ENCODE peak calls at places on chromosome 5, in five cellular contexts. One of them, this sample, is unnamed.

GRCh38 chr5:115196161-115196560 is 26.5 kb upstream of the TRIM36 start:
- DNase-seq in H1: no peak
- DNase-seq in neuronal stem cell: no peak
- DNase-seq in mesenchymal stem cell: no peak
- DNase-seq in trophoblast cell: no peak
- DNase-seq in this sample: no peak

GRCh38 chr5:147396070-147396469 is 113.8 kb downstream of the DPYSL3 start:
- DNase-seq in H1: no peak
- DNase-seq in neuronal stem cell: no peak
- DNase-seq in mesenchymal stem cell: no peak
- DNase-seq in trophoblast cell: no peak
- DNase-seq in this sample: no peak

GRCh38 chr5:17118631-17119030 is 98.8 kb upstream of the BASP1 start:
- DNase-seq in H1: no peak
- DNase-seq in neuronal stem cell: no peak
- DNase-seq in mesenchymal stem cell: peak
- DNase-seq in trophoblast cell: peak
- DNase-seq in this sample: no peak

GRCh38 chr5:91384671-91385430 is 1.7 kb upstream of the ARRDC3 start:
- DNase-seq in H1: no peak
- DNase-seq in neuronal stem cell: peak
- DNase-seq in mesenchymal stem cell: peak
- DNase-seq in trophoblast cell: peak
- DNase-seq in this sample: no peak

GRCh38 chr5:15004506-15004905 is 132.9 kb upstream of the ANKH start:
- DNase-seq in H1: no peak
- DNase-seq in neuronal stem cell: no peak
- DNase-seq in mesenchymal stem cell: peak
- DNase-seq in trophoblast cell: no peak
- DNase-seq in this sample: no peak

GRCh38 chr5:134240421-134240962 is 14.6 kb upstream of the PPP2CA start:
- DNase-seq in H1: no peak
- DNase-seq in neuronal stem cell: no peak
- DNase-seq in mesenchymal stem cell: peak
- DNase-seq in trophoblast cell: no peak
- DNase-seq in this sample: no peak

GRCh38 chr5:68046445-68046844 is 169.1 kb upstream of the PIK3R1 start:
- DNase-seq in H1: no peak
- DNase-seq in neuronal stem cell: no peak
- DNase-seq in mesenchymal stem cell: peak
- DNase-seq in trophoblast cell: peak
- DNase-seq in this sample: no peak

GRCh38 chr5:119651496-119651895 is 22.1 kb downstream of the FAM170A start:
- DNase-seq in H1: no peak
- DNase-seq in neuronal stem cell: no peak
- DNase-seq in mesenchymal stem cell: no peak
- DNase-seq in trophoblast cell: no peak
- DNase-seq in this sample: no peak

GRCh38 chr5:17216974-17217325 is 481 bp upstream of the BASP1 start:
- DNase-seq in H1: no peak
- DNase-seq in neuronal stem cell: peak
- DNase-seq in mesenchymal stem cell: peak
- DNase-seq in trophoblast cell: peak
- DNase-seq in this sample: peak

GRCh38 chr5:175686396-175686795 is 28.5 kb downstream of the HRH2 start:
- DNase-seq in H1: no peak
- DNase-seq in neuronal stem cell: no peak
- DNase-seq in mesenchymal stem cell: no peak
- DNase-seq in trophoblast cell: no peak
- DNase-seq in this sample: no peak

GRCh38 chr5:180166168-180166567 is 42.8 kb downstream of the RASGEF1C start:
- DNase-seq in H1: no peak
- DNase-seq in neuronal stem cell: no peak
- DNase-seq in mesenchymal stem cell: no peak
- DNase-seq in trophoblast cell: no peak
- DNase-seq in this sample: no peak

GRCh38 chr5:105414067-105414466 is 1851.5 kb upstream of the NUDT12 start:
- DNase-seq in H1: no peak
- DNase-seq in neuronal stem cell: no peak
- DNase-seq in mesenchymal stem cell: no peak
- DNase-seq in trophoblast cell: no peak
- DNase-seq in this sample: no peak

GRCh38 chr5:87393331-87393730 is 19.4 kb downstream of the CCNH start:
- DNase-seq in H1: no peak
- DNase-seq in neuronal stem cell: no peak
- DNase-seq in mesenchymal stem cell: peak
- DNase-seq in trophoblast cell: no peak
- DNase-seq in this sample: no peak

GRCh38 chr5:54390015-54390414 is 65.5 kb upstream of the HSPB3 start:
- DNase-seq in H1: no peak
- DNase-seq in neuronal stem cell: no peak
- DNase-seq in mesenchymal stem cell: peak
- DNase-seq in trophoblast cell: no peak
- DNase-seq in this sample: no peak

GRCh38 chr5:100464418-100464817 is 70.8 kb upstream of the FAM174A start:
- DNase-seq in H1: no peak
- DNase-seq in neuronal stem cell: no peak
- DNase-seq in mesenchymal stem cell: peak
- DNase-seq in trophoblast cell: peak
- DNase-seq in this sample: no peak

GRCh38 chr5:7518947-7519560 is 123.1 kb downstream of the ADCY2 start:
- DNase-seq in H1: peak
- DNase-seq in neuronal stem cell: peak
- DNase-seq in mesenchymal stem cell: no peak
- DNase-seq in trophoblast cell: peak
- DNase-seq in this sample: peak

GRCh38 chr5:169762338-169763095 is 125.4 kb downstream of the DOCK2 start:
- DNase-seq in H1: no peak
- DNase-seq in neuronal stem cell: no peak
- DNase-seq in mesenchymal stem cell: peak
- DNase-seq in trophoblast cell: no peak
- DNase-seq in this sample: no peak

GRCh38 chr5:126450388-126450787 is 27.2 kb downstream of the GRAMD2B start:
- DNase-seq in H1: no peak
- DNase-seq in neuronal stem cell: no peak
- DNase-seq in mesenchymal stem cell: no peak
- DNase-seq in trophoblast cell: no peak
- DNase-seq in this sample: no peak

GRCh38 chr5:61637566-61637965 is 305.5 kb downstream of the ZSWIM6 start:
- DNase-seq in H1: no peak
- DNase-seq in neuronal stem cell: no peak
- DNase-seq in mesenchymal stem cell: no peak
- DNase-seq in trophoblast cell: no peak
- DNase-seq in this sample: peak

GRCh38 chr5:126477681-126478117 is 54.5 kb downstream of the GRAMD2B start:
- DNase-seq in H1: no peak
- DNase-seq in neuronal stem cell: no peak
- DNase-seq in mesenchymal stem cell: no peak
- DNase-seq in trophoblast cell: no peak
- DNase-seq in this sample: no peak

GRCh38 chr5:179166886-179167841 is 107.0 kb downstream of the ZNF354C start:
- DNase-seq in H1: no peak
- DNase-seq in neuronal stem cell: peak
- DNase-seq in mesenchymal stem cell: peak
- DNase-seq in trophoblast cell: no peak
- DNase-seq in this sample: peak

GRCh38 chr5:76542887-76543690 is 80.1 kb downstream of the F2RL2 start:
- DNase-seq in H1: no peak
- DNase-seq in neuronal stem cell: no peak
- DNase-seq in mesenchymal stem cell: peak
- DNase-seq in trophoblast cell: peak
- DNase-seq in this sample: no peak

GRCh38 chr5:67520161-67520886 is 323.7 kb upstream of the CD180 start:
- DNase-seq in H1: no peak
- DNase-seq in neuronal stem cell: no peak
- DNase-seq in mesenchymal stem cell: no peak
- DNase-seq in trophoblast cell: no peak
- DNase-seq in this sample: no peak

GRCh38 chr5:150661821-150662596 is 958 bp downstream of the MYOZ3 start:
- DNase-seq in H1: no peak
- DNase-seq in neuronal stem cell: no peak
- DNase-seq in mesenchymal stem cell: no peak
- DNase-seq in trophoblast cell: no peak
- DNase-seq in this sample: no peak

GRCh38 chr5:126487596-126487995 is 64.4 kb downstream of the GRAMD2B start:
- DNase-seq in H1: no peak
- DNase-seq in neuronal stem cell: no peak
- DNase-seq in mesenchymal stem cell: no peak
- DNase-seq in trophoblast cell: no peak
- DNase-seq in this sample: no peak

GRCh38 chr5:133875179-133875578 is 93.2 kb downstream of the C5orf15 start:
- DNase-seq in H1: no peak
- DNase-seq in neuronal stem cell: no peak
- DNase-seq in mesenchymal stem cell: no peak
- DNase-seq in trophoblast cell: no peak
- DNase-seq in this sample: no peak

GRCh38 chr5:15995206-15996052 is 184.2 kb downstream of the MARCHF11 start:
- DNase-seq in H1: no peak
- DNase-seq in neuronal stem cell: peak
- DNase-seq in mesenchymal stem cell: peak
- DNase-seq in trophoblast cell: no peak
- DNase-seq in this sample: no peak

GRCh38 chr5:174535691-174536090 is 188.7 kb upstream of the MSX2 start:
- DNase-seq in H1: no peak
- DNase-seq in neuronal stem cell: peak
- DNase-seq in mesenchymal stem cell: peak
- DNase-seq in trophoblast cell: peak
- DNase-seq in this sample: no peak

GRCh38 chr5:176538985-176539384 is 1.8 kb upstream of the RNF44 start:
- DNase-seq in H1: no peak
- DNase-seq in neuronal stem cell: no peak
- DNase-seq in mesenchymal stem cell: no peak
- DNase-seq in trophoblast cell: no peak
- DNase-seq in this sample: no peak

GRCh38 chr5:173739741-173740140 is 123.3 kb upstream of the BOD1 start:
- DNase-seq in H1: no peak
- DNase-seq in neuronal stem cell: no peak
- DNase-seq in mesenchymal stem cell: no peak
- DNase-seq in trophoblast cell: peak
- DNase-seq in this sample: no peak

GRCh38 chr5:6827815-6828214 is 114.6 kb downstream of the TENT4A start:
- DNase-seq in H1: no peak
- DNase-seq in neuronal stem cell: no peak
- DNase-seq in mesenchymal stem cell: no peak
- DNase-seq in trophoblast cell: no peak
- DNase-seq in this sample: no peak

GRCh38 chr5:109610581-109610980 is 79.1 kb upstream of the MAN2A1 start:
- DNase-seq in H1: no peak
- DNase-seq in neuronal stem cell: no peak
- DNase-seq in mesenchymal stem cell: no peak
- DNase-seq in trophoblast cell: no peak
- DNase-seq in this sample: no peak

GRCh38 chr5:150774145-150774544 is 4.4 kb upstream of the SMIM3 start:
- DNase-seq in H1: no peak
- DNase-seq in neuronal stem cell: no peak
- DNase-seq in mesenchymal stem cell: peak
- DNase-seq in trophoblast cell: no peak
- DNase-seq in this sample: no peak

GRCh38 chr5:120604898-120605297 is 140.8 kb downstream of the PRR16 start:
- DNase-seq in H1: no peak
- DNase-seq in neuronal stem cell: no peak
- DNase-seq in mesenchymal stem cell: peak
- DNase-seq in trophoblast cell: peak
- DNase-seq in this sample: no peak

GRCh38 chr5:145056805-145057204 is 778.3 kb downstream of the PRELID2 start:
- DNase-seq in H1: no peak
- DNase-seq in neuronal stem cell: no peak
- DNase-seq in mesenchymal stem cell: peak
- DNase-seq in trophoblast cell: no peak
- DNase-seq in this sample: no peak

GRCh38 chr5:84017704-84018240 is 297.1 kb upstream of the HAPLN1 start:
- DNase-seq in H1: no peak
- DNase-seq in neuronal stem cell: no peak
- DNase-seq in mesenchymal stem cell: peak
- DNase-seq in trophoblast cell: no peak
- DNase-seq in this sample: no peak

GRCh38 chr5:178291161-178291561 is 58.6 kb upstream of the PHYKPL start:
- DNase-seq in H1: no peak
- DNase-seq in neuronal stem cell: no peak
- DNase-seq in mesenchymal stem cell: no peak
- DNase-seq in trophoblast cell: no peak
- DNase-seq in this sample: no peak

GRCh38 chr5:148905541-148905940 is 79.1 kb downstream of the ADRB2 start:
- DNase-seq in H1: no peak
- DNase-seq in neuronal stem cell: no peak
- DNase-seq in mesenchymal stem cell: no peak
- DNase-seq in trophoblast cell: no peak
- DNase-seq in this sample: no peak
- H3K4ac ChIP-seq in H1: no peak
- H3K4ac ChIP-seq in neuronal stem cell: no peak
- H3K4ac ChIP-seq in mesenchymal stem cell: no peak
- H3K4ac ChIP-seq in trophoblast cell: no peak
- H3K4ac ChIP-seq in this sample: no peak

GRCh38 chr5:80146036-80146435 is 109.8 kb downstream of the SERINC5 start:
- DNase-seq in H1: no peak
- DNase-seq in neuronal stem cell: no peak
- DNase-seq in mesenchymal stem cell: no peak
- DNase-seq in trophoblast cell: no peak
- DNase-seq in this sample: no peak
- H2BK12ac ChIP-seq in H1: no peak
- H2BK12ac ChIP-seq in neuronal stem cell: no peak
- H2BK12ac ChIP-seq in mesenchymal stem cell: no peak
- H2BK12ac ChIP-seq in trophoblast cell: no peak
- H2BK12ac ChIP-seq in this sample: no peak

GRCh38 chr5:141383345-141383744 is 803 bp downstream of the PCDHGA7 start:
- DNase-seq in H1: no peak
- DNase-seq in neuronal stem cell: no peak
- DNase-seq in mesenchymal stem cell: no peak
- DNase-seq in trophoblast cell: no peak
- DNase-seq in this sample: no peak
- H3K14ac ChIP-seq in H1: no peak
- H3K14ac ChIP-seq in neuronal stem cell: no peak
- H3K14ac ChIP-seq in mesenchymal stem cell: no peak
- H3K14ac ChIP-seq in trophoblast cell: no peak
- H3K14ac ChIP-seq in this sample: no peak

GRCh38 chr5:55575815-55576583 is 41.2 kb upstream of the PLPP1 start:
- DNase-seq in H1: no peak
- DNase-seq in neuronal stem cell: no peak
- DNase-seq in mesenchymal stem cell: peak
- DNase-seq in trophoblast cell: peak
- DNase-seq in this sample: no peak
- H3K4ac ChIP-seq in H1: no peak
- H3K4ac ChIP-seq in neuronal stem cell: no peak
- H3K4ac ChIP-seq in mesenchymal stem cell: no peak
- H3K4ac ChIP-seq in trophoblast cell: peak
- H3K4ac ChIP-seq in this sample: no peak

This sample was measured in H9.